ENCODE peak calls at places on chromosomes 4 and X, in six cellular contexts. A, J, I, W, L and T are unnamed samples.

GRCh38 chr4:168716411-168717129 is 219.7 kb downstream of the PALLD start:
- DNase-seq in W (no peak), J (no peak), L (no peak), A (no peak), I (no peak), T (no peak)

GRCh38 chr4:79209822-79210635 is 115.8 kb downstream of the NAA11 start:
- DNase-seq in J (peak; percentile 86), W (no peak), I (no peak), A (no peak), L (no peak), T (peak; percentile 17)

GRCh38 chr4:8231551-8232049 is 32.5 kb downstream of the SH3TC1 start:
- DNase-seq in A (no peak), J (no peak), I (no peak), W (no peak), L (no peak), T (no peak)

GRCh38 chr4:110266136-110266535 is 67.7 kb upstream of the ELOVL6 start:
- DNase-seq in I (no peak), A (no peak), W (no peak), L (no peak), J (no peak), T (no peak)

GRCh38 chr4:83757121-83757621 is 221.3 kb downstream of the GPAT3 start:
- DNase-seq in W (peak; percentile 25), L (no peak), A (no peak), J (peak; percentile 43), I (no peak), T (no peak)

GRCh38 chr4:129446074-129446473 is 350.1 kb downstream of the C4orf33 start:
- DNase-seq in W (peak; percentile 13), A (no peak), I (no peak), L (no peak), J (peak; percentile 55), T (no peak)

GRCh38 chr4:24640433-24640832 is 56.1 kb upstream of the DHX15 start:
- DNase-seq in I (no peak), J (no peak), A (no peak), L (no peak), W (no peak), T (no peak)

GRCh38 chrX:129529685-129530281 is 6.5 kb upstream of the SMARCA1 start:
- DNase-seq in L (no peak), I (no peak), W (no peak), J (no peak), A (no peak), T (no peak)

GRCh38 chrX:40273356-40274050 is 175.7 kb upstream of the BCOR start:
- DNase-seq in A (no peak), I (no peak), J (no peak), W (no peak), L (no peak), T (no peak)

GRCh38 chrX:47807548-47807947 is 29.2 kb upstream of the ZNF81 start:
- DNase-seq in J (no peak), W (no peak), A (no peak), L (no peak), I (no peak), T (no peak)

GRCh38 chr4:48022192-48022799 is 5.7 kb downstream of the NIPAL1 start:
- DNase-seq in L (no peak), I (no peak), J (no peak), W (no peak), A (no peak), T (no peak)

GRCh38 chrX:12901486-12901885 is 4.9 kb upstream of the TLR8 start:
- DNase-seq in W (no peak), L (peak; percentile 46), A (peak; percentile 57), I (no peak), J (peak; percentile 60), T (peak; percentile 26)

GRCh38 chr4:177119021-177119461 is 190.6 kb upstream of the NEIL3 start:
- DNase-seq in A (no peak), I (no peak), W (peak; percentile 85), J (no peak), L (no peak), T (no peak)

GRCh38 chrX:19889582-19890342 is 2.4 kb upstream of the SH3KBP1 start:
- DNase-seq in A (peak; percentile 28), L (no peak), J (peak; percentile 84), I (no peak), W (no peak), T (no peak)

GRCh38 chrX:24292358-24292757 is 21.5 kb downstream of the SUPT20HL2 start:
- DNase-seq in L (no peak), I (no peak), J (no peak), W (no peak), A (no peak), T (no peak)

GRCh38 chrX:22396408-22396807 is 123.7 kb downstream of the CBLL2 start:
- DNase-seq in I (no peak), J (no peak), L (no peak), A (no peak), W (no peak), T (no peak)

GRCh38 chrX:101429934-101430333 is 21.9 kb downstream of the HNRNPH2 start:
- DNase-seq in L (no peak), A (no peak), I (no peak), W (no peak), J (peak; percentile 28), T (no peak)

GRCh38 chrX:85627363-85627762 is 247.9 kb upstream of the POF1B start:
- DNase-seq in I (no peak), W (no peak), J (peak; percentile 9), L (no peak), A (no peak), T (no peak)

GRCh38 chr4:164847967-164848649 is 28.9 kb upstream of the APELA start:
- DNase-seq in I (no peak), L (no peak), W (no peak), A (no peak), J (no peak), T (no peak)

GRCh38 chr4:47349323-47349722 is 114.2 kb downstream of the COMMD8 start:
- DNase-seq in L (no peak), I (no peak), W (peak; percentile 48), J (peak; percentile 42), A (no peak), T (no peak)

GRCh38 chrX:2507904-2508630 is 7.3 kb upstream of the DHRSX start:
- DNase-seq in L (no peak), I (peak; percentile 21), W (no peak), A (no peak), J (no peak), T (no peak)

GRCh38 chr4:677431-678293 is 3.3 kb downstream of the MYL5 start:
- DNase-seq in W (no peak), L (no peak), I (no peak), J (no peak), A (no peak), T (no peak)

GRCh38 chrX:18036394-18036793 is 175.3 kb upstream of the RAI2 start:
- DNase-seq in A (no peak), J (no peak), L (no peak), I (no peak), W (no peak), T (no peak)

GRCh38 chrX:46444011-46444410 is 101.2 kb downstream of the ZNF674 start:
- DNase-seq in A (no peak), W (peak; percentile 69), J (peak; percentile 93), L (no peak), I (no peak), T (no peak)

GRCh38 chr4:165711436-165711835 is 161.6 kb upstream of the TLL1 start:
- DNase-seq in J (no peak), I (no peak), W (peak; percentile 23), A (no peak), L (no peak), T (no peak)

GRCh38 chr4:148445071-148445902 is 3.1 kb upstream of the NR3C2 start:
- DNase-seq in W (no peak), I (peak; percentile 86), L (peak; percentile 23), A (peak; percentile 62), J (peak; percentile 43), T (peak; percentile 34)

GRCh38 chr4:120829113-120829831 is 93.3 kb downstream of the PRDM5 start:
- DNase-seq in I (no peak), J (no peak), W (no peak), A (no peak), L (no peak), T (peak; percentile 17)

GRCh38 chrX:87961471-87961870 is 443.9 kb downstream of the KLHL4 start:
- DNase-seq in W (no peak), I (no peak), L (no peak), A (no peak), J (no peak), T (no peak)

GRCh38 chrX:118496763-118497079 is 1.1 kb downstream of the DOCK11 start:
- DNase-seq in L (no peak), I (no peak), W (no peak), J (no peak), A (no peak), T (no peak)

GRCh38 chr4:16757080-16757521 is 141.3 kb downstream of the LDB2 start:
- DNase-seq in W (no peak), A (no peak), J (no peak), L (no peak), I (no peak), T (no peak)

GRCh38 chr4:103934178-103934789 is 214.5 kb upstream of the TACR3 start:
- DNase-seq in J (peak; percentile 52), A (no peak), L (no peak), I (no peak), W (peak; percentile 9), T (no peak)